ENCODE peak calls at places on chromosomes 5 and 9, in four cellular contexts. U is GM12878, S is H1, B is K562. H is an unnamed sample.

GRCh38 chr5:172164773-172165212 is 23.2 kb downstream of the STK10 start:
- DNase-seq in U (no peak), S (no peak), B (no peak), H (peak)

GRCh38 chr5:103744159-103744558 is 181.6 kb upstream of the NUDT12 start:
- DNase-seq in B (no peak), S (no peak), U (no peak), H (no peak)

GRCh38 chr9:99030610-99031009 is 74.3 kb upstream of the TGFBR1 start:
- DNase-seq in S (no peak), U (no peak), B (no peak), H (no peak)

GRCh38 chr5:36528588-36528987 is 77.8 kb upstream of the SLC1A3 start:
- DNase-seq in S (no peak), B (no peak), U (no peak), H (no peak)

GRCh38 chr9:35385042-35385441 is 104.9 kb upstream of the RUSC2 start:
- DNase-seq in U (no peak), B (no peak), S (no peak), H (no peak)

GRCh38 chr9:18437315-18438200 is 36.4 kb upstream of the ADAMTSL1 start:
- DNase-seq in S (no peak), B (no peak), U (no peak), H (peak)

GRCh38 chr5:139669681-139670368 is 21.7 kb downstream of the CXXC5 start:
- DNase-seq in B (peak), U (no peak), S (no peak), H (peak)

GRCh38 chr5:113061851-113062631 is 85.4 kb downstream of the DCP2 start:
- DNase-seq in B (no peak), U (no peak), S (no peak), H (no peak)

GRCh38 chr5:87411586-87412416 is 929 bp downstream of the CCNH start:
- DNase-seq in B (peak), S (no peak), U (no peak), H (peak)

GRCh38 chr5:106127341-106127781 is 1543.4 kb downstream of the EFNA5 start:
- DNase-seq in S (no peak), U (peak), B (no peak), H (no peak)

GRCh38 chr9:38047301-38048251 is 21.5 kb downstream of the SHB start:
- DNase-seq in U (no peak), B (peak), S (peak), H (peak)

GRCh38 chr5:121366515-121366914 is 485.2 kb upstream of the FTMT start:
- DNase-seq in S (no peak), U (no peak), B (no peak), H (no peak)

GRCh38 chr5:150079655-150080461 is 6.5 kb downstream of the CSF1R start:
- DNase-seq in U (no peak), S (peak), B (no peak), H (no peak)

GRCh38 chr5:157175071-157175612 is 5.5 kb upstream of the ITK start:
- DNase-seq in S (no peak), B (no peak), U (no peak), H (no peak)

GRCh38 chr9:86434039-86434726 is 80.0 kb upstream of the TUT7 start:
- DNase-seq in U (no peak), B (peak), S (no peak), H (peak)

GRCh38 chr9:5767968-5768932 is 64.7 kb downstream of the ERMP1 start:
- DNase-seq in S (no peak), B (no peak), U (peak), H (no peak)

GRCh38 chr9:85743290-85744128 is 1.8 kb upstream of the AGTPBP1 start:
- DNase-seq in S (no peak), B (peak), U (no peak), H (peak)

GRCh38 chr5:1474875-1475543 is 29.8 kb upstream of the SLC6A3 start:
- DNase-seq in B (no peak), U (no peak), S (no peak), H (no peak)

GRCh38 chr9:94787268-94787667 is 60.8 kb downstream of the AOPEP start:
- DNase-seq in U (no peak), B (no peak), S (no peak), H (no peak)

GRCh38 chr5:73859696-73860095 is 233.7 kb downstream of the ARHGEF28 start:
- DNase-seq in S (no peak), U (peak), B (no peak), H (no peak)

GRCh38 chr9:37371565-37372464 is 50.7 kb upstream of the GRHPR start:
- DNase-seq in U (peak), S (no peak), B (peak), H (no peak)

GRCh38 chr9:65444943-65445342 is 159.9 kb upstream of the FOXD4L5 start:
- DNase-seq in B (no peak), U (no peak), S (no peak), H (no peak)

GRCh38 chr9:13274901-13275641 is 4.4 kb downstream of the MPDZ start:
- DNase-seq in S (no peak), B (peak), U (no peak), H (no peak)

GRCh38 chr9:128097156-128098016 is 29.4 kb downstream of the SLC25A25 start:
- DNase-seq in S (no peak), B (no peak), U (no peak), H (no peak)

GRCh38 chr5:139686919-139687421 is 38.8 kb downstream of the CXXC5 start:
- DNase-seq in U (no peak), S (no peak), B (peak), H (no peak)

GRCh38 chr5:142063878-142064331 is 44.7 kb upstream of the NDFIP1 start:
- DNase-seq in B (no peak), U (no peak), S (peak), H (peak)
- TF ChIP-seq EP300 in B (no peak), U (no peak), S (no peak), H (no peak)

DNA sequence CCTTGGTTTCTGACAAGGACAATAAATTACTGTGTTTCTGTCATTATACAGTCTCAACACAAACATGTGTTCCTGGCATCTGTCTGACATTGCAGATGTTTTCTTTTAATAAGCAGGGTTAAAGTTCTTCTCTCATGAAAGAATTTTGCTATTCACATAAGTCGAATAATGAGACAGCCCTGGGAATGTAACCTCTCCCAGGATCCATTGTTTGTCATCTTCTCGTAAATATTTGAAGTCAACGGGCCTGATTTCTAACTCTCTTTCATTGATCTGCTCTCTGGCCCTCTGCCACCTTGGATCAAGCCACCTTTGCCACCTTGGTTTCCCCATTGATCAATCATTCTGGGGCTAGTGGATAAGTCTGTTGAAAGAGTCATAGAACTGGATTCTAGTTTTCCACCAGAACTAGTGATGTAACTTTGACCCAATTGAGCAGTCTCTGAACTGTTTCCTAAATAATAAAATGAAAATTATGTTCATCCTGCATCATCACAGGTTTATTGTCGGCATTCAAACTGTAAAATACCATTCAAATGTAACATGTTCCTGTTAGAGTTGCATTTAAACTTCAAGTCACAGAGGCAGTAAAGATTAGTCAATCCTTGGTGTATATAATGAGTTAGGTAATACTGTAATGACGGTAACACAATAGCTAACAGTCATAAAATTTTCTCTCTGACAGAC is 12.8 kb upstream of the CAST start:
- DNase-seq in S (no peak), B (no peak), U (no peak), H (peak)
- TF ChIP-seq ATF2 in S (no peak), B (no peak), U (no peak), H (no peak)

DNA sequence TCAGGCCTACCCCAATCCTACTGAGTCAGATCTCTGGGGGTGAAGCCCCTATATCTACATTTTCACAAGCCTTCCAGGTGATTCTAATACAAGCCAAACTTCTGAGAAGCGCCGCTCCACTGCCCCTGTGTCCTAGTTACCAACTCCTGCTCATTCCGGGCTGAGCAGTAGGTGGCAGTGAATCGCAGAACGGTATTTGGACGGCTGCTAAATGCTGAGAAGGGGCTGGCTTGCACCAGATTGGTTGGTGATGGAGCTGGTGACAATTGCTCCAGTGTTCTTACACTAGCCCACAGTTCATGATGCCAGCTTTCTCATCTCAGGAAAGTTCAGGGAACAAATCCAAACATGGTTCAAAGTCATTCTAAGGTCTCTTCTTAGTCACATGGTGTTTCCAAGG is 31.1 kb upstream of the FGF1 start:
- DNase-seq in B (peak), U (no peak), S (no peak), H (peak)
- TF ChIP-seq CHD2 in B (no peak), U (no peak), S (no peak), H (no peak)

DNA sequence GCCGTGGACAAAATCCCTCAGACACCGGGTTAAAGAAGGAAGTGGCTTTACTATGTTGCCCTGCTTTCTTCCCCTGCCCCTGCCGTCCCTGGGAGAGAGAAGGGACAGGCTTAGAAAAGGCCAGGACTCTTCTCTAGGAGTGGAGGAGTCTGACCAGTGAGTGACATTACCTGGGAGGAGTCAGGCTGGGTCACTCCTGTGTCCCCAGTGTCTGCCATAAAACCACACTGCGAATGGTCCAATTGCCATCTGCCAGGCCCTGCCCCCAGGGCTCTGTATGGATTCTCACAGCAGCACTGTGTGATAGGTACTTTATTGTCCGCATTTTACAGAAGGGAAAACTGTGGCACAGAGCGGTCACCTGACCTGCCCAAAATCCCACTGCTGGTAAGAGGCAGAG is 31.3 kb upstream of the FUBP3 start:
- DNase-seq in U (no peak), B (no peak), S (no peak), H (no peak)
- TF ChIP-seq EP300 in U (no peak), B (no peak), S (no peak), H (no peak)

GRCh38 chr9:130693101-130693425 is 517 bp upstream of the EXOSC2 start:
- DNase-seq in U (no peak), B (no peak), S (no peak), H (no peak)
- TF ChIP-seq ATF2 in U (no peak), B (no peak), S (no peak), H (no peak)

DNA sequence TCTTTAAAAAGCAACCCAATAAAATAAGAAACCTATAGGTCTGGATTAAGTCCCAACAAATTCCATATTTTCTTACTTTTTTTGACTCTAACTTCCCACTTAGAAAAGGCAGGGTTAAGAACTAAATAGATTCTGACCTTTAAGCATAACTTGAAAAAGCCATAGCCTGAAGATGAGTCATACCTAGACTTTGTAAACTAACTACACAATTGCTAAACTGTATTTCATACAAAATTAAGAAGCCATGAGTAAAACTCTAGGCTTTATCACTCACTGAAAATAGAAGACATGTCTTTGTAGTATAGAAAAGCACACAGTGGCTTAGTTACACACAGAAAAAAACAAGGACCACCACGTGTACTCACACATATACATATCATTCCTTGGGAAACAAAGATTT is 51.5 kb downstream of the MLLT3 start:
- DNase-seq in B (no peak), S (no peak), U (no peak), H (peak)
- TF ChIP-seq CHD2 in B (no peak), S (no peak), U (no peak), H (no peak)

GRCh38 chr9:70073193-70073592 is 29.5 kb downstream of the MAMDC2 start:
- DNase-seq in S (no peak), U (no peak), B (no peak), H (no peak)
- TF ChIP-seq EP300 in S (no peak), U (no peak), B (no peak), H (no peak)

GRCh38 chr5:143311428-143311827 is 92.1 kb downstream of the NR3C1 start:
- DNase-seq in U (no peak), S (no peak), B (no peak), H (no peak)
- TF ChIP-seq ATF2 in U (no peak), S (no peak), B (no peak), H (no peak)

DNA sequence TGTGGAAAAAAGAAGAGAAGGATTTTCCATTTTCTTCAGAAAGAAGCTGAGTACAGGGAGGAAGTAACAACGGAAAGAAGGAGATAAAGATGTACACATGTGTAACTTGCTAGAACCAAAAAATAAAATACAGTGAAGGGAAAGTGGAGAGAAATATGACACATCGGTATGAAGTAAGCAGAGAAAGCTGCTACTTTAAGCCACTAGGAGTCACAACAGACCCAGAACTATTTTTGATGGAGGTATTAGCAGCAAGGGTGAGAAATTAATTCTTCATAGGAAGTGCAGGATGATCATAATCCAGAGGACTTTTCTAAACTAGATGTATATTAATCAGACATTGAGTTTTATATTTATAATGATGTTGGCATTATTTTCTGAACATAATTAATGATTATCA is 88.5 kb downstream of the FAM174A start:
- DNase-seq in U (no peak), B (peak), S (no peak), H (no peak)
- TF ChIP-seq CHD2 in U (no peak), B (no peak), S (no peak), H (no peak)

GRCh38 chr9:97632992-97633858 is at the start of the genes NCBP1 and TSTD2:
- DNase-seq in U (peak), S (peak), B (peak), H (peak)
- TF ChIP-seq EP300 in U (peak), S (no peak), B (peak), H (no peak)

H was measured in HepG2.